ENCODE peak calls at places on chromosomes 16 and 17, in four cellular contexts. One of them, this sample, is unnamed.

GRCh38 chr16:30355954-30356308 is 823 bp upstream of the CD2BP2 start:
- DNase-seq in HAP-1: no peak
- DNase-seq in uterus: no peak
- DNase-seq in DMS 273 treated with DMSO at 0.1 percent for 48 hours: no peak
- DNase-seq in this sample: no peak

GRCh38 chr17:79613195-79613517 is 2.3 kb upstream of the RBFOX3 start:
- DNase-seq in HAP-1: no peak
- DNase-seq in uterus: no peak
- DNase-seq in DMS 273 treated with DMSO at 0.1 percent for 48 hours: no peak
- DNase-seq in this sample: no peak

GRCh38 chr16:64544859-64545258 is 577.0 kb downstream of the CDH11 start:
- DNase-seq in HAP-1: no peak
- DNase-seq in uterus: no peak
- DNase-seq in DMS 273 treated with DMSO at 0.1 percent for 48 hours: no peak
- DNase-seq in this sample: no peak

GRCh38 chr16:54655171-54655590 is 275.5 kb upstream of the IRX5 start:
- DNase-seq in HAP-1: no peak
- DNase-seq in uterus: peak
- DNase-seq in DMS 273 treated with DMSO at 0.1 percent for 48 hours: no peak
- DNase-seq in this sample: no peak

GRCh38 chr17:72255481-72255880 is 134.7 kb downstream of the SOX9 start:
- DNase-seq in HAP-1: no peak
- DNase-seq in uterus: no peak
- DNase-seq in DMS 273 treated with DMSO at 0.1 percent for 48 hours: no peak
- DNase-seq in this sample: no peak

GRCh38 chr17:20159406-20160075 is 150.4 kb downstream of the SPECC1 start:
- DNase-seq in HAP-1: no peak
- DNase-seq in uterus: no peak
- DNase-seq in DMS 273 treated with DMSO at 0.1 percent for 48 hours: no peak
- DNase-seq in this sample: no peak

GRCh38 chr17:19345067-19345460 is 17.5 kb downstream of the B9D1 start:
- DNase-seq in HAP-1: no peak
- DNase-seq in uterus: no peak
- DNase-seq in DMS 273 treated with DMSO at 0.1 percent for 48 hours: no peak
- DNase-seq in this sample: no peak

GRCh38 chr17:57603978-57604377 is 141.1 kb downstream of the CCDC182 start:
- DNase-seq in HAP-1: no peak
- DNase-seq in uterus: peak
- DNase-seq in DMS 273 treated with DMSO at 0.1 percent for 48 hours: no peak
- DNase-seq in this sample: no peak

GRCh38 chr17:79607941-79608728 is 2.7 kb downstream of the RBFOX3 start:
- DNase-seq in HAP-1: peak
- DNase-seq in uterus: peak
- DNase-seq in DMS 273 treated with DMSO at 0.1 percent for 48 hours: no peak
- DNase-seq in this sample: peak

GRCh38 chr16:3999479-3999868 is 116.8 kb downstream of the ADCY9 start:
- DNase-seq in HAP-1: peak
- DNase-seq in uterus: peak
- DNase-seq in DMS 273 treated with DMSO at 0.1 percent for 48 hours: no peak
- DNase-seq in this sample: peak

GRCh38 chr16:25109643-25110042 is 1.9 kb upstream of the LCMT1 start:
- DNase-seq in HAP-1: peak
- DNase-seq in uterus: peak
- DNase-seq in DMS 273 treated with DMSO at 0.1 percent for 48 hours: no peak
- DNase-seq in this sample: no peak

GRCh38 chr16:3056336-3057180 is 8.9 kb upstream of the IL32 start:
- DNase-seq in HAP-1: no peak
- DNase-seq in uterus: no peak
- DNase-seq in DMS 273 treated with DMSO at 0.1 percent for 48 hours: no peak
- DNase-seq in this sample: no peak

GRCh38 chr17:15883617-15884111 is 61.3 kb upstream of the ADORA2B start:
- DNase-seq in HAP-1: no peak
- DNase-seq in uterus: no peak
- DNase-seq in DMS 273 treated with DMSO at 0.1 percent for 48 hours: no peak
- DNase-seq in this sample: no peak

GRCh38 chr17:72467841-72468653 is 347.2 kb downstream of the SOX9 start:
- DNase-seq in HAP-1: no peak
- DNase-seq in uterus: no peak
- DNase-seq in DMS 273 treated with DMSO at 0.1 percent for 48 hours: no peak
- DNase-seq in this sample: no peak

GRCh38 chr17:17385502-17385901 is 82.3 kb downstream of the NT5M start:
- DNase-seq in HAP-1: no peak
- DNase-seq in uterus: no peak
- DNase-seq in DMS 273 treated with DMSO at 0.1 percent for 48 hours: no peak
- DNase-seq in this sample: no peak

GRCh38 chr17:74455025-74455585 is 11.3 kb upstream of the CD300A start:
- DNase-seq in HAP-1: no peak
- DNase-seq in uterus: peak
- DNase-seq in DMS 273 treated with DMSO at 0.1 percent for 48 hours: no peak
- DNase-seq in this sample: no peak

GRCh38 chr16:19488213-19488640 is 33.7 kb downstream of the GDE1 start:
- DNase-seq in HAP-1: no peak
- DNase-seq in uterus: no peak
- DNase-seq in DMS 273 treated with DMSO at 0.1 percent for 48 hours: no peak
- DNase-seq in this sample: peak

GRCh38 chr16:54647731-54648221 is 282.9 kb upstream of the IRX5 start:
- DNase-seq in HAP-1: peak
- DNase-seq in uterus: no peak
- DNase-seq in DMS 273 treated with DMSO at 0.1 percent for 48 hours: no peak
- DNase-seq in this sample: no peak

GRCh38 chr16:6891486-6891885 is 441.2 kb upstream of the RBFOX1 start:
- DNase-seq in HAP-1: no peak
- DNase-seq in uterus: no peak
- DNase-seq in DMS 273 treated with DMSO at 0.1 percent for 48 hours: no peak
- DNase-seq in this sample: no peak

GRCh38 chr17:16294560-16294959 is 58.7 kb downstream of the CENPV start:
- DNase-seq in HAP-1: no peak
- DNase-seq in uterus: no peak
- DNase-seq in DMS 273 treated with DMSO at 0.1 percent for 48 hours: no peak
- DNase-seq in this sample: no peak

GRCh38 chr17:73452056-73452455 is 140.3 kb upstream of the CDC42EP4 start:
- DNase-seq in HAP-1: no peak
- DNase-seq in uterus: no peak
- DNase-seq in DMS 273 treated with DMSO at 0.1 percent for 48 hours: no peak
- DNase-seq in this sample: no peak

GRCh38 chr16:56860226-56861020 is 4.6 kb upstream of the SLC12A3 start:
- DNase-seq in HAP-1: no peak
- DNase-seq in uterus: no peak
- DNase-seq in DMS 273 treated with DMSO at 0.1 percent for 48 hours: no peak
- DNase-seq in this sample: no peak

This sample was measured in NT2/D1.